ENCODE peak calls at places on chromosome 17, in ten cellular contexts. V is ascending aorta, R is cardiac muscle cell, O is substantia nigra, I is pancreas, B is AG04450, G is IMR-90, A is right atrium auricular region, F is A549, T is prostate gland. L is an unnamed sample.

GRCh38 chr17:419073-419735 is 66.6 kb upstream of the RPH3AL start:
- DNase-seq in R (no peak), O (no peak), V (no peak), B (no peak), F (no peak), G (no peak), A (no peak), T (no peak), I (no peak), L (no peak)

GRCh38 chr17:49035470-49036269 is 38.5 kb downstream of the IGF2BP1 start:
- DNase-seq in G (peak; percentile 17), B (no peak), T (no peak), R (peak; percentile 66), A (peak; percentile 60), O (peak; percentile 3), I (no peak), V (no peak), F (peak; percentile 74), L (peak; percentile 49)

GRCh38 chr17:43853546-43853945 is 6.6 kb downstream of the CD300LG start:
- DNase-seq in F (no peak), I (no peak), A (no peak), R (no peak), V (no peak), T (no peak), O (no peak), B (no peak), G (no peak), L (no peak)

GRCh38 chr17:5665164-5665563 is 80.9 kb upstream of the NLRP1 start:
- DNase-seq in F (no peak), B (no peak), G (no peak), I (no peak), V (no peak), O (no peak), T (no peak), R (no peak), A (no peak), L (peak; percentile 68)

GRCh38 chr17:21388066-21388465 is 11.9 kb downstream of the KCNJ12 start:
- DNase-seq in O (no peak), G (no peak), T (no peak), V (no peak), I (no peak), B (no peak), A (no peak), R (no peak), F (no peak), L (peak; percentile 75)

GRCh38 chr17:46759141-46759540 is 59.4 kb downstream of the WNT3 start:
- DNase-seq in T (no peak), B (no peak), R (no peak), O (no peak), G (no peak), A (no peak), F (no peak), I (no peak), V (no peak), L (no peak)

GRCh38 chr17:18227635-18228034 is 2.2 kb downstream of the LLGL1 start:
- DNase-seq in A (no peak), G (no peak), O (no peak), T (no peak), R (no peak), F (no peak), B (no peak), I (no peak), V (no peak), L (no peak)

GRCh38 chr17:50986989-50987660 is 121.0 kb upstream of the TOB1 start:
- DNase-seq in F (no peak), I (no peak), A (no peak), B (peak; percentile 21), V (no peak), R (peak; percentile 9), O (no peak), G (peak; percentile 79), T (no peak), L (no peak)

GRCh38 chr17:269616-270514 is 82.7 kb downstream of the RPH3AL start:
- DNase-seq in O (no peak), G (no peak), I (peak; percentile 4), F (no peak), T (no peak), B (no peak), A (no peak), R (no peak), V (no peak), L (no peak)

GRCh38 chr17:22128723-22129122 is 436.4 kb downstream of the KCNJ18 start:
- DNase-seq in B (no peak), T (no peak), I (no peak), R (no peak), O (no peak), A (no peak), G (no peak), F (no peak), V (no peak), L (no peak)

GRCh38 chr17:39769974-39770587 is 32.3 kb downstream of the GRB7 start:
- DNase-seq in A (no peak), O (no peak), G (peak; percentile 32), I (no peak), B (peak; percentile 16), T (peak; percentile 62), F (no peak), R (no peak), V (no peak), L (no peak)

GRCh38 chr17:38893612-38894011 is 23.8 kb downstream of the LASP1 start:
- DNase-seq in R (peak; percentile 54), G (no peak), V (no peak), T (no peak), A (no peak), B (no peak), O (no peak), I (no peak), F (no peak), L (no peak)

GRCh38 chr17:52233176-52233575 is 74.7 kb upstream of the CA10 start:
- DNase-seq in A (no peak), B (no peak), V (no peak), G (no peak), O (no peak), T (no peak), I (no peak), F (no peak), R (no peak), L (no peak)

GRCh38 chr17:52227926-52228325 is 69.4 kb upstream of the CA10 start:
- DNase-seq in I (no peak), T (no peak), F (no peak), V (no peak), G (no peak), O (no peak), R (no peak), B (no peak), A (no peak), L (no peak)

GRCh38 chr17:52235416-52235960 is 77.0 kb upstream of the CA10 start:
- DNase-seq in T (no peak), B (no peak), V (no peak), R (no peak), O (no peak), I (no peak), A (no peak), G (no peak), F (no peak), L (no peak)

GRCh38 chr17:52237151-52237550 is 78.6 kb upstream of the CA10 start:
- DNase-seq in T (no peak), G (no peak), B (no peak), A (no peak), V (no peak), R (no peak), I (no peak), O (no peak), F (no peak), L (no peak)

GRCh38 chr17:52233632-52234031 is 75.1 kb upstream of the CA10 start:
- DNase-seq in I (no peak), B (no peak), R (no peak), G (no peak), V (no peak), T (no peak), A (no peak), O (no peak), F (no peak), L (no peak)
- H3K27ac ChIP-seq in I (no peak overlapping the region), B (no peak overlapping the region), R (no peak overlapping the region), G (no peak overlapping the region), V (no peak overlapping the region), T (no peak overlapping the region), A (no peak overlapping the region), O (no peak overlapping the region), F (no peak overlapping the region), L (no peak overlapping the region)

GRCh38 chr17:77733576-77734296 is 224.8 kb upstream of the TNRC6C start:
- DNase-seq in G (no peak), T (no peak), F (no peak), R (no peak), B (no peak), V (no peak), A (peak; percentile 49), I (no peak), O (no peak), L (no peak)
- H3K27ac ChIP-seq in G (no peak overlapping the region), T (peak overlapping the region; percentile 48), F (no peak overlapping the region), R (peak overlapping the region; percentile 49), B (no peak overlapping the region), V (peak overlapping the region; percentile 87), A (peak overlapping the region; percentile 92), I (no peak overlapping the region), O (peak overlapping the region; percentile 75), L (no peak overlapping the region)

GRCh38 chr17:57604771-57605733 is 140.0 kb downstream of the CCDC182 start:
- DNase-seq in G (peak; percentile 55), F (no peak), B (peak; percentile 24), T (peak; percentile 49), R (peak; percentile 68), V (no peak), I (peak; percentile 36), A (peak; percentile 68), O (peak; percentile 28), L (peak; percentile 88)
- H3K27ac ChIP-seq in G (peak overlapping the region; percentile 7), F (no peak overlapping the region), B (peak overlapping the region; percentile 24), T (peak overlapping the region; percentile 32), R (peak overlapping the region; percentile 78), V (no peak overlapping the region), I (peak overlapping the region; percentile 58), A (peak overlapping the region; percentile 81), O (peak overlapping the region; percentile 66), L (peak overlapping the region; percentile 39)

DNA sequence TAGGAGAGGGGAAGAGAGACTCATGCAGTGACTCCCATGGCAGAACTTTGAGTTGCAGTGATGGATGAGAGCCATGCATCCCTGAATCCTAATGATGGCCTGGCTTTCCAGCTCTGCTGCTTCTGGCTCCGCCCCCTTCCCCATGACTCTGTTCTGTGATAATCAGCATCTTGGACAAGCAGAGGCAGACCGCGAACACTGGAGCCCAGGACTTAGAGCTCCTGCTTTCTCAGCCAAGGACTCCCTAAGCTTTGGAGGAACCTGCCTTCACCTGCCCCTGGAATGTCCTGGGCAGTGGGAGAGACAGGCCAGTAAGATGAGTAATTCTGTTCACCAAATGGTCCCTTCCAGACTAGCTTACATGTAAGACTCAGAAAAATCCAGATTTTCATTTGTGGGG is 12.5 kb downstream of the CCDC92B start:
- DNase-seq in F (no peak), R (peak; percentile 18), O (no peak), G (no peak), I (no peak), T (no peak), V (no peak), A (no peak), B (no peak), L (no peak)
- H3K27ac ChIP-seq in F (no peak overlapping the region), R (no peak overlapping the region), O (no peak overlapping the region), G (no peak overlapping the region), I (no peak overlapping the region), T (no peak overlapping the region), V (no peak overlapping the region), A (no peak overlapping the region), B (no peak overlapping the region), L (no peak overlapping the region)

DNA sequence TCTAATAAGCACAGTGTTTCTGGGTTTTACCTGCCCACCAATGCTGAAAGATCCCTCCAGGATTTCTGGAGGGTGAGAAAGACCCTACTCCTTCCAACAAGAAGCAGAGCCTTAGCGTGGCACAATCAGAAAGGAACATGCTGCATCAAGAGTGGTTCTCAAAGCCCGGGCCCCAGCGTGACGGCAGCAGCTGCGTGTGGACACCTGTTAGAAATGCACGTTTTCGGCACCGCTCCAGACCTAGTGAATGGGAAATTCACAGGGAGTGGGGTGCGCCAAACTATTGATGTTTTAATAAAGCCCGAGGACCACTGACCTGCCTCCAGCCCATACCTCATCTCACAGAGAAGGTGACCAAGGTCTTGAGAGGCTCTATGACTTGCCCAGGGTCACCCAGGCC is 55.8 kb downstream of the PECAM1 start:
- DNase-seq in I (no peak), A (no peak), O (no peak), G (no peak), R (no peak), F (no peak), B (no peak), V (no peak), T (no peak), L (peak; percentile 57)
- H3K27ac ChIP-seq in I (no peak overlapping the region), A (peak overlapping the region; percentile 55), O (no peak overlapping the region), G (no peak overlapping the region), R (no peak overlapping the region), F (no peak overlapping the region), B (no peak overlapping the region), V (peak overlapping the region; percentile 77), T (no peak overlapping the region), L (peak overlapping the region; percentile 9)

L was measured in SJCRH30.